ENCODE peak calls at places on chromosomes 7 and 10, in ten cellular contexts. H is choroid plexus epithelial cell; L is Ammon's horn; S is CD8-positive, alpha-beta memory T cell; V is neural crest cell; I is omental fat pad; W is posterior vena cava; K is COR-L47; C is OCI-LY7; O is spleen. A is an unnamed sample.

GRCh38 chr7:132475669-132476116 is 100.6 kb downstream of the PLXNA4 start:
- DNase-seq in H (no peak), L (no peak), S (no peak), V (no peak), I (no peak), W (no peak), K (no peak), C (no peak), O (no peak), A (no peak)

GRCh38 chr7:81333536-81333935 is 414.7 kb upstream of the SEMA3C start:
- DNase-seq in H (no peak), L (no peak), S (no peak), V (no peak), I (no peak), W (no peak), K (no peak), C (no peak), O (no peak), A (no peak)

GRCh38 chr10:110522365-110522988 is 24.8 kb downstream of the DUSP5 start:
- DNase-seq in H (peak), L (no peak), S (no peak), V (no peak), I (no peak), W (no peak), K (no peak), C (no peak), O (no peak), A (no peak)

GRCh38 chr10:101126684-101127628 is 4.1 kb upstream of the TLX1 start:
- DNase-seq in H (no peak), L (no peak), S (no peak), V (no peak), I (no peak), W (peak), K (no peak), C (no peak), O (no peak), A (no peak)

GRCh38 chr7:159155410-159155809 is 10.7 kb upstream of the VIPR2 start:
- DNase-seq in H (no peak), L (no peak), S (no peak), V (no peak), I (no peak), W (no peak), K (no peak), C (no peak), O (no peak), A (no peak)

GRCh38 chr10:65571011-65571570 is 1354.7 kb upstream of the LRRTM3 start:
- DNase-seq in H (peak), L (no peak), S (no peak), V (no peak), I (no peak), W (no peak), K (no peak), C (no peak), O (no peak), A (no peak)

GRCh38 chr10:24952146-24952700 is at the start of gene PRTFDC1:
- DNase-seq in H (peak), L (peak), S (peak), V (peak), I (no peak), W (peak), K (peak), C (no peak), O (peak), A (no peak)

GRCh38 chr7:8217200-8218068 is 44.5 kb downstream of the ICA1 start:
- DNase-seq in H (peak), L (peak), S (no peak), V (peak), I (no peak), W (no peak), K (peak), C (peak), O (no peak), A (peak)

GRCh38 chr7:15854841-15855576 is 168.5 kb upstream of the MEOX2 start:
- DNase-seq in H (no peak), L (no peak), S (no peak), V (no peak), I (no peak), W (no peak), K (no peak), C (no peak), O (no peak), A (no peak)

GRCh38 chr7:127578036-127578684 is 7.2 kb downstream of the GCC1 start:
- DNase-seq in H (peak), L (no peak), S (no peak), V (no peak), I (no peak), W (no peak), K (no peak), C (no peak), O (no peak), A (no peak)

GRCh38 chr7:50706469-50706937 is 76.2 kb downstream of the GRB10 start:
- DNase-seq in H (peak), L (no peak), S (no peak), V (no peak), I (no peak), W (no peak), K (no peak), C (no peak), O (no peak), A (no peak)

GRCh38 chr7:155355745-155356144 is 58.1 kb downstream of the INSIG1 start:
- DNase-seq in H (no peak), L (no peak), S (no peak), V (no peak), I (no peak), W (peak), K (no peak), C (no peak), O (peak), A (no peak)

GRCh38 chr10:102245932-102246251 is 560 bp downstream of the GBF1 start:
- DNase-seq in H (no peak), L (no peak), S (no peak), V (no peak), I (no peak), W (no peak), K (no peak), C (no peak), O (no peak), A (no peak)

GRCh38 chr10:24708081-24708480 is 15.6 kb downstream of the ARHGAP21 start:
- DNase-seq in H (no peak), L (no peak), S (no peak), V (no peak), I (no peak), W (no peak), K (no peak), C (no peak), O (no peak), A (no peak)